ENCODE peak calls at places on chromosomes 11 and 22, in five cellular contexts. Q, C, B, U and I are unnamed samples.

GRCh38 chr11:16607675-16608644 is 130.5 kb upstream of the C11orf58 start:
- DNase-seq in Q (peak; percentile 90), U (no peak), C (no peak), B (no peak), I (peak; percentile 52)

GRCh38 chr11:117612111-117612510 is 184.9 kb downstream of the DSCAML1 start:
- DNase-seq in U (no peak), C (no peak), Q (no peak), B (no peak), I (no peak)

GRCh38 chr11:99988105-99988907 is 698.8 kb upstream of the ARHGAP42 start:
- DNase-seq in U (no peak), B (no peak), Q (no peak), C (no peak), I (no peak)

GRCh38 chr11:68038718-68039525 is at the start of gene TCIRG1:
- DNase-seq in B (peak; percentile 24), C (no peak), Q (peak; percentile 78), U (peak; percentile 41), I (peak; percentile 91)

GRCh38 chr11:104165014-104165413 is 1.1 kb upstream of the PDGFD start:
- DNase-seq in U (no peak), B (no peak), C (no peak), Q (peak; percentile 2), I (no peak)

GRCh38 chr11:94706211-94706610 is 61.9 kb upstream of the AMOTL1 start:
- DNase-seq in Q (no peak), B (no peak), C (no peak), U (no peak), I (peak; percentile 55)

GRCh38 chr22:41481131-41481830 is 12.4 kb downstream of the ACO2 start:
- DNase-seq in U (no peak), B (no peak), C (no peak), Q (no peak), I (no peak)

GRCh38 chr22:35783943-35784614 is 66.4 kb downstream of the APOL5 start:
- DNase-seq in Q (no peak), B (no peak), U (no peak), C (no peak), I (no peak)

GRCh38 chr22:45531441-45531840 is 28.8 kb downstream of the FBLN1 start:
- DNase-seq in B (no peak), C (no peak), U (no peak), Q (no peak), I (no peak)

GRCh38 chr11:66478823-66479740 is 1.2 kb upstream of the DPP3 start:
- DNase-seq in U (no peak), C (no peak), Q (peak; percentile 60), B (peak; percentile 39), I (no peak)

GRCh38 chr11:24267015-24267414 is 229.8 kb upstream of the LUZP2 start:
- DNase-seq in B (no peak), C (no peak), U (no peak), Q (peak; percentile 50), I (no peak)